ENCODE peak calls at places on chromosomes 5 and 9, in nine cellular contexts. Y is Karpas-422, G is right atrium auricular region, P is fibroblast of the aortic adventitia, F is SK-N-DZ, U is HFF-Myc, W is upper lobe of right lung, K is GM06990, D is lower lobe of right lung. N is an unnamed sample.

GRCh38 chr9:113772121-113772885 is 103.8 kb upstream of the ZNF618 start:
- DNase-seq in F (no peak), W (no peak), D (no peak), K (no peak), G (no peak), U (peak; percentile 43), Y (no peak), P (peak; percentile 90), N (no peak)

GRCh38 chr5:14665949-14666741 is 1.6 kb downstream of the OTULIN start:
- DNase-seq in U (no peak), W (peak; percentile 64), F (peak; percentile 26), D (no peak), K (peak; percentile 56), G (no peak), Y (peak; percentile 86), P (no peak), N (no peak)

GRCh38 chr5:150438873-150439546 is 10.5 kb downstream of the RPS14 start:
- DNase-seq in U (no peak), P (no peak), D (no peak), Y (no peak), K (no peak), W (no peak), G (no peak), F (peak; percentile 61), N (no peak)

GRCh38 chr9:83238871-83239624 is 176.1 kb upstream of the RASEF start:
- DNase-seq in F (no peak), Y (no peak), K (no peak), G (no peak), P (peak; percentile 35), W (no peak), U (no peak), D (no peak), N (no peak)

GRCh38 chr9:96067004-96067403 is 191.5 kb downstream of the ERCC6L2 start:
- DNase-seq in U (no peak), F (no peak), W (no peak), Y (no peak), K (no peak), P (no peak), D (no peak), G (no peak), N (no peak)

GRCh38 chr5:151173711-151174611 is 16.4 kb upstream of the ANXA6 start:
- DNase-seq in K (no peak), W (no peak), Y (no peak), G (peak; percentile 56), F (no peak), D (no peak), U (no peak), P (no peak), N (no peak)

GRCh38 chr9:137490532-137491186 is 31.5 kb upstream of the NSMF start:
- DNase-seq in K (no peak), Y (no peak), D (no peak), F (no peak), G (no peak), U (no peak), P (no peak), W (peak; percentile 6), N (no peak)

GRCh38 chr5:133287500-133287899 is 235.7 kb downstream of the HSPA4 start:
- DNase-seq in K (no peak), G (no peak), U (no peak), W (no peak), F (peak; percentile 41), D (no peak), Y (peak; percentile 69), P (peak; percentile 43), N (peak; percentile 17)

GRCh38 chr5:65059681-65060598 is 291.2 kb downstream of the CWC27 start:
- DNase-seq in F (no peak), Y (no peak), G (no peak), P (peak; percentile 57), D (no peak), W (no peak), K (peak; percentile 64), U (no peak), N (no peak)

GRCh38 chr9:83596899-83597504 is 25.9 kb upstream of the IDNK start:
- DNase-seq in K (peak; percentile 16), G (no peak), Y (peak; percentile 82), D (no peak), W (no peak), P (peak; percentile 52), U (no peak), F (peak; percentile 40), N (peak; percentile 7)

GRCh38 chr5:174945853-174946252 is 221.5 kb downstream of the MSX2 start:
- DNase-seq in P (no peak), G (no peak), F (no peak), K (no peak), U (no peak), Y (no peak), W (no peak), D (no peak), N (no peak)

GRCh38 chr9:72726951-72727350 is 205.5 kb downstream of the TMC1 start:
- DNase-seq in G (no peak), U (no peak), D (no peak), W (no peak), K (no peak), P (peak; percentile 30), Y (no peak), F (no peak), N (no peak)

GRCh38 chr9:96331236-96331947 is 29.4 kb upstream of the HSD17B3 start:
- DNase-seq in Y (peak; percentile 27), K (no peak), P (peak; percentile 33), F (no peak), W (no peak), G (no peak), U (no peak), D (no peak), N (no peak)

GRCh38 chr5:33690736-33691135 is 201.1 kb downstream of the ADAMTS12 start:
- DNase-seq in K (no peak), D (no peak), Y (no peak), W (no peak), U (peak; percentile 85), G (no peak), F (no peak), P (peak; percentile 89), N (no peak)

GRCh38 chr5:90220554-90220953 is 189.0 kb downstream of the CETN3 start:
- DNase-seq in D (no peak), K (no peak), Y (no peak), F (no peak), U (no peak), W (no peak), G (no peak), P (no peak), N (no peak)

GRCh38 chr5:36606437-36607113 is at the start of gene SLC1A3:
- DNase-seq in W (peak; percentile 71), Y (no peak), P (peak; percentile 58), K (peak; percentile 26), U (peak; percentile 56), F (peak; percentile 68), D (peak; percentile 55), G (peak; percentile 80), N (no peak)

GRCh38 chr9:95349109-95350038 is 31.9 kb upstream of the FANCC start:
- DNase-seq in K (no peak), G (no peak), D (no peak), F (no peak), P (no peak), W (no peak), Y (no peak), U (no peak), N (no peak)

GRCh38 chr5:157799578-157799977 is 56.1 kb downstream of the LSM11 start:
- DNase-seq in K (no peak), G (no peak), F (no peak), D (no peak), W (no peak), U (no peak), Y (no peak), P (no peak), N (no peak)

GRCh38 chr5:157109744-157110143 is 900 bp upstream of the HAVCR2 start:
- DNase-seq in K (peak; percentile 39), Y (no peak), W (no peak), U (no peak), P (no peak), G (no peak), D (no peak), F (no peak), N (no peak)

GRCh38 chr5:82347213-82347947 is 69.2 kb upstream of the RPS23 start:
- DNase-seq in U (no peak), W (no peak), P (peak; percentile 81), F (no peak), Y (no peak), D (no peak), K (no peak), G (peak; percentile 73), N (no peak)

GRCh38 chr5:97907611-97908400 is 724.8 kb upstream of the RIOK2 start:
- DNase-seq in D (no peak), F (no peak), W (no peak), U (no peak), K (no peak), Y (no peak), G (no peak), P (no peak), N (no peak)

GRCh38 chr9:96556701-96557461 is 62.8 kb downstream of the CDC14B start:
- DNase-seq in U (no peak), K (no peak), G (no peak), P (peak; percentile 29), W (no peak), D (no peak), F (no peak), Y (no peak), N (no peak)

GRCh38 chr5:38466444-38467189 is 89.8 kb downstream of the LIFR start:
- DNase-seq in W (peak; percentile 80), K (no peak), F (no peak), U (no peak), G (peak; percentile 87), D (peak; percentile 64), P (peak; percentile 58), Y (no peak), N (no peak)

GRCh38 chr5:35136386-35136785 is 88.6 kb upstream of the AGXT2 start:
- DNase-seq in W (no peak), F (no peak), D (no peak), P (peak; percentile 71), K (no peak), U (peak; percentile 84), G (no peak), Y (no peak), N (no peak)

GRCh38 chr5:5181650-5182324 is 41.7 kb downstream of the ADAMTS16 start:
- DNase-seq in P (no peak), Y (no peak), K (no peak), W (no peak), F (no peak), G (no peak), U (no peak), D (no peak), N (no peak)

GRCh38 chr5:139183502-139183901 is 14.7 kb downstream of the SIL1 start:
- DNase-seq in F (no peak), G (no peak), W (no peak), P (no peak), K (no peak), D (no peak), Y (no peak), U (no peak), N (no peak)

GRCh38 chr9:18863821-18864220 is 169.2 kb downstream of the SAXO1 start:
- DNase-seq in G (no peak), K (no peak), D (no peak), P (peak; percentile 57), U (no peak), F (no peak), Y (no peak), W (no peak), N (no peak)

GRCh38 chr9:126532951-126533910 is 80.5 kb upstream of the LMX1B start:
- DNase-seq in Y (peak; percentile 90), G (no peak), K (no peak), F (no peak), P (no peak), W (no peak), D (peak; percentile 36), U (no peak), N (no peak)

GRCh38 chr5:626850-627249 is 14.7 kb downstream of the CEP72 start:
- DNase-seq in Y (no peak), F (no peak), U (no peak), D (no peak), P (peak; percentile 8), K (no peak), W (no peak), G (no peak), N (no peak)

GRCh38 chr9:104608336-104608735 is 2.9 kb upstream of the OR13C2 start:
- DNase-seq in K (no peak), P (no peak), F (no peak), D (no peak), Y (peak; percentile 71), W (no peak), G (no peak), U (no peak), N (no peak)

GRCh38 chr9:17075758-17076485 is 58.9 kb upstream of the CNTLN start:
- DNase-seq in W (no peak), K (no peak), U (no peak), G (no peak), P (peak; percentile 32), D (no peak), Y (no peak), F (peak; percentile 95), N (no peak)